ENCODE peak calls at places on chromosomes 5 and 9, in ten cellular contexts. O is head of caudate nucleus; K is AG09309; F is right lobe of liver; T is kidney tubule cell; Z is anterior cingulate cortex; J is bronchial epithelial cell; N is NT2/D1; S is lower leg skin; Y is effector memory CD4-positive, alpha-beta T cell. C is an unnamed sample.

GRCh38 chr5:168364738-168365550 is 73.5 kb downstream of the WWC1 start:
- DNase-seq in Z (no peak), N (no peak), Y (no peak), S (peak), T (peak), O (peak), F (no peak), J (peak), K (peak), C (no peak)

GRCh38 chr5:132658383-132659302 is 670 bp downstream of the IL13 start:
- DNase-seq in S (no peak), K (no peak), T (no peak), J (no peak), F (peak), N (no peak), Y (no peak), Z (no peak), O (no peak), C (no peak)

GRCh38 chr9:27436234-27436633 is 87.9 kb upstream of the IFNK start:
- DNase-seq in O (no peak), N (no peak), Y (no peak), Z (no peak), T (peak), K (no peak), S (no peak), J (peak), F (peak), C (no peak)

GRCh38 chr5:122121782-122122465 is 7.4 kb upstream of the ZNF474 start:
- DNase-seq in T (peak), Y (no peak), S (no peak), K (no peak), O (no peak), F (no peak), N (no peak), J (peak), Z (no peak), C (no peak)

GRCh38 chr5:58751222-58751621 is 168.3 kb downstream of the RAB3C start:
- DNase-seq in N (no peak), Y (no peak), K (no peak), S (no peak), T (peak), J (peak), F (no peak), O (no peak), Z (no peak), C (no peak)

GRCh38 chr5:171667341-171668096 is 118.1 kb upstream of the SMIM23 start:
- DNase-seq in N (peak), K (peak), Y (no peak), J (peak), T (peak), F (no peak), S (peak), O (no peak), Z (no peak), C (no peak)

GRCh38 chr9:36140086-36141084 is 3.9 kb downstream of the GLIPR2 start:
- DNase-seq in F (no peak), Y (no peak), N (no peak), K (no peak), J (no peak), S (no peak), T (no peak), O (no peak), Z (no peak), C (no peak)

GRCh38 chr5:144191998-144192397 is 21.3 kb downstream of the KCTD16 start:
- DNase-seq in F (no peak), J (peak), T (peak), Z (no peak), K (no peak), N (no peak), Y (no peak), O (no peak), S (no peak), C (no peak)

GRCh38 chr5:78274540-78275197 is 19.8 kb downstream of the AP3B1 start:
- DNase-seq in Z (no peak), S (no peak), K (no peak), T (no peak), N (no peak), J (no peak), O (no peak), F (no peak), Y (no peak), C (no peak)

GRCh38 chr5:107282061-107282460 is 388.7 kb downstream of the EFNA5 start:
- DNase-seq in Y (no peak), O (no peak), K (no peak), N (no peak), J (no peak), Z (no peak), S (no peak), T (peak), F (no peak), C (no peak)

GRCh38 chr5:38921174-38921573 is 75.4 kb downstream of the OSMR start:
- DNase-seq in T (no peak), O (no peak), N (no peak), J (no peak), Y (no peak), Z (no peak), S (no peak), F (no peak), K (no peak), C (no peak)

GRCh38 chr9:113375057-113376023 is 1.4 kb downstream of the HDHD3 start:
- DNase-seq in T (peak), F (no peak), Y (no peak), N (no peak), Z (no peak), O (no peak), S (no peak), K (no peak), J (no peak), C (no peak)

GRCh38 chr5:169100735-169101075 is 200.2 kb downstream of the SLIT3 start:
- DNase-seq in N (peak), Z (no peak), F (no peak), Y (no peak), T (peak), S (peak), K (peak), J (peak), O (no peak), C (no peak)

GRCh38 chr5:172832383-172833315 is 1.4 kb upstream of the ERGIC1 start:
- DNase-seq in Y (no peak), O (no peak), N (no peak), F (peak), Z (no peak), T (no peak), J (no peak), K (no peak), S (no peak), C (no peak)

GRCh38 chr5:22986281-22986680 is 133.1 kb upstream of the CDH12 start:
- DNase-seq in F (no peak), O (no peak), J (no peak), N (no peak), K (no peak), T (no peak), Z (no peak), Y (no peak), S (no peak), C (no peak)

GRCh38 chr9:13648676-13649075 is 369.2 kb upstream of the MPDZ start:
- DNase-seq in N (no peak), F (no peak), S (no peak), Y (no peak), T (peak), O (no peak), K (no peak), Z (no peak), J (peak), C (no peak)